ENCODE peak calls at places on chromosome 21, in nine cellular contexts. One of them, this sample, is unnamed.

GRCh38 chr21:39518055-39518844 is 66.5 kb downstream of the SH3BGR start:
- DNase-seq in Panc1: peak; percentile 7
- DNase-seq in fibroblast of pulmonary artery: peak; percentile 53
- DNase-seq in astrocyte of the spinal cord: peak; percentile 53
- DNase-seq in HepG2: peak; percentile 60
- DNase-seq in heart left ventricle: no peak
- DNase-seq in BJ: no peak
- DNase-seq in WTC11: peak; percentile 78
- DNase-seq in cardiac muscle cell: peak; percentile 57
- DNase-seq in this sample: peak; percentile 48

GRCh38 chr21:25170681-25171080 is 436.6 kb downstream of the MRPL39 start:
- DNase-seq in BJ: no peak
- DNase-seq in astrocyte of the spinal cord: no peak
- DNase-seq in fibroblast of pulmonary artery: no peak
- DNase-seq in cardiac muscle cell: no peak
- DNase-seq in HepG2: no peak
- DNase-seq in heart left ventricle: no peak
- DNase-seq in WTC11: no peak
- DNase-seq in Panc1: no peak
- DNase-seq in this sample: no peak

GRCh38 chr21:45086342-45086958 is 12.1 kb downstream of the ADARB1 start:
- DNase-seq in cardiac muscle cell: no peak
- DNase-seq in Panc1: no peak
- DNase-seq in BJ: no peak
- DNase-seq in heart left ventricle: no peak
- DNase-seq in fibroblast of pulmonary artery: no peak
- DNase-seq in astrocyte of the spinal cord: no peak
- DNase-seq in WTC11: no peak
- DNase-seq in HepG2: no peak
- DNase-seq in this sample: no peak

GRCh38 chr21:46599251-46599572 is 5.7 kb downstream of the S100B start:
- DNase-seq in astrocyte of the spinal cord: peak; percentile 88
- DNase-seq in BJ: peak; percentile 68
- DNase-seq in fibroblast of pulmonary artery: peak; percentile 95
- DNase-seq in WTC11: no peak
- DNase-seq in heart left ventricle: peak; percentile 45
- DNase-seq in Panc1: no peak
- DNase-seq in HepG2: peak; percentile 94
- DNase-seq in cardiac muscle cell: peak; percentile 93
- DNase-seq in this sample: peak; percentile 76

GRCh38 chr21:44765231-44766013 is 36.2 kb downstream of the UBE2G2 start:
- DNase-seq in BJ: no peak
- DNase-seq in heart left ventricle: no peak
- DNase-seq in HepG2: no peak
- DNase-seq in astrocyte of the spinal cord: peak; percentile 10
- DNase-seq in fibroblast of pulmonary artery: no peak
- DNase-seq in cardiac muscle cell: peak; percentile 47
- DNase-seq in Panc1: no peak
- DNase-seq in WTC11: no peak
- DNase-seq in this sample: peak; percentile 4

GRCh38 chr21:45290948-45291612 is 3.4 kb upstream of the POFUT2 start:
- DNase-seq in cardiac muscle cell: peak; percentile 85
- DNase-seq in astrocyte of the spinal cord: peak; percentile 61
- DNase-seq in HepG2: no peak
- DNase-seq in WTC11: no peak
- DNase-seq in Panc1: no peak
- DNase-seq in fibroblast of pulmonary artery: peak; percentile 84
- DNase-seq in BJ: no peak
- DNase-seq in heart left ventricle: no peak
- DNase-seq in this sample: peak; percentile 67

GRCh38 chr21:45304161-45304830 is 16.6 kb upstream of the POFUT2 start:
- DNase-seq in cardiac muscle cell: no peak
- DNase-seq in HepG2: no peak
- DNase-seq in Panc1: no peak
- DNase-seq in heart left ventricle: no peak
- DNase-seq in WTC11: peak; percentile 7
- DNase-seq in astrocyte of the spinal cord: no peak
- DNase-seq in BJ: no peak
- DNase-seq in fibroblast of pulmonary artery: no peak
- DNase-seq in this sample: no peak

GRCh38 chr21:18499761-18500376 is 96.3 kb upstream of the TMPRSS15 start:
- DNase-seq in WTC11: peak; percentile 63
- DNase-seq in cardiac muscle cell: peak; percentile 50
- DNase-seq in astrocyte of the spinal cord: peak; percentile 65
- DNase-seq in fibroblast of pulmonary artery: peak; percentile 56
- DNase-seq in HepG2: peak; percentile 21
- DNase-seq in BJ: no peak
- DNase-seq in heart left ventricle: no peak
- DNase-seq in Panc1: no peak
- DNase-seq in this sample: peak; percentile 48

GRCh38 chr21:26072891-26073615 is 97.5 kb downstream of the APP start:
- DNase-seq in cardiac muscle cell: no peak
- DNase-seq in BJ: peak; percentile 12
- DNase-seq in heart left ventricle: no peak
- DNase-seq in fibroblast of pulmonary artery: peak; percentile 26
- DNase-seq in Panc1: no peak
- DNase-seq in WTC11: no peak
- DNase-seq in astrocyte of the spinal cord: peak; percentile 83
- DNase-seq in HepG2: no peak
- DNase-seq in this sample: peak; percentile 57

GRCh38 chr21:43598416-43599120 is 60.7 kb downstream of the HSF2BP start:
- DNase-seq in WTC11: no peak
- DNase-seq in BJ: peak; percentile 64
- DNase-seq in HepG2: no peak
- DNase-seq in astrocyte of the spinal cord: peak; percentile 75
- DNase-seq in cardiac muscle cell: peak; percentile 82
- DNase-seq in fibroblast of pulmonary artery: peak; percentile 72
- DNase-seq in heart left ventricle: no peak
- DNase-seq in Panc1: no peak
- DNase-seq in this sample: peak; percentile 69

GRCh38 chr21:19853709-19854575 is 1144.3 kb upstream of the NCAM2 start:
- DNase-seq in astrocyte of the spinal cord: no peak
- DNase-seq in cardiac muscle cell: no peak
- DNase-seq in Panc1: no peak
- DNase-seq in BJ: no peak
- DNase-seq in fibroblast of pulmonary artery: no peak
- DNase-seq in HepG2: no peak
- DNase-seq in WTC11: peak; percentile 16
- DNase-seq in heart left ventricle: peak; percentile 21
- DNase-seq in this sample: no peak

GRCh38 chr21:29017639-29018237 is 1.4 kb downstream of the RWDD2B start:
- DNase-seq in astrocyte of the spinal cord: no peak
- DNase-seq in heart left ventricle: no peak
- DNase-seq in WTC11: no peak
- DNase-seq in Panc1: no peak
- DNase-seq in BJ: no peak
- DNase-seq in fibroblast of pulmonary artery: no peak
- DNase-seq in HepG2: no peak
- DNase-seq in cardiac muscle cell: peak; percentile 9
- DNase-seq in this sample: no peak

GRCh38 chr21:20257052-20257451 is 741.2 kb upstream of the NCAM2 start:
- DNase-seq in Panc1: no peak
- DNase-seq in fibroblast of pulmonary artery: no peak
- DNase-seq in heart left ventricle: no peak
- DNase-seq in BJ: no peak
- DNase-seq in HepG2: no peak
- DNase-seq in WTC11: no peak
- DNase-seq in astrocyte of the spinal cord: no peak
- DNase-seq in cardiac muscle cell: no peak
- DNase-seq in this sample: no peak

GRCh38 chr21:26061437-26061836 is 109.1 kb downstream of the APP start:
- DNase-seq in heart left ventricle: no peak
- DNase-seq in fibroblast of pulmonary artery: peak; percentile 88
- DNase-seq in BJ: no peak
- DNase-seq in cardiac muscle cell: peak; percentile 93
- DNase-seq in HepG2: no peak
- DNase-seq in astrocyte of the spinal cord: no peak
- DNase-seq in WTC11: no peak
- DNase-seq in Panc1: no peak
- DNase-seq in this sample: peak; percentile 70

GRCh38 chr21:45033791-45034555 is 40.4 kb upstream of the ADARB1 start:
- DNase-seq in WTC11: no peak
- DNase-seq in astrocyte of the spinal cord: no peak
- DNase-seq in Panc1: no peak
- DNase-seq in BJ: no peak
- DNase-seq in heart left ventricle: peak; percentile 26
- DNase-seq in HepG2: no peak
- DNase-seq in fibroblast of pulmonary artery: peak; percentile 68
- DNase-seq in cardiac muscle cell: peak; percentile 89
- DNase-seq in this sample: peak; percentile 63

GRCh38 chr21:43282358-43283120 is 113.7 kb downstream of the CRYAA start:
- DNase-seq in fibroblast of pulmonary artery: no peak
- DNase-seq in astrocyte of the spinal cord: no peak
- DNase-seq in WTC11: no peak
- DNase-seq in BJ: no peak
- DNase-seq in Panc1: no peak
- DNase-seq in HepG2: no peak
- DNase-seq in cardiac muscle cell: no peak
- DNase-seq in heart left ventricle: peak; percentile 35
- DNase-seq in this sample: no peak

GRCh38 chr21:42425603-42425985 is 21.9 kb downstream of the UBASH3A start:
- DNase-seq in BJ: no peak
- DNase-seq in fibroblast of pulmonary artery: no peak
- DNase-seq in HepG2: no peak
- DNase-seq in cardiac muscle cell: no peak
- DNase-seq in astrocyte of the spinal cord: no peak
- DNase-seq in Panc1: no peak
- DNase-seq in WTC11: no peak
- DNase-seq in heart left ventricle: no peak
- DNase-seq in this sample: no peak

GRCh38 chr21:30831194-30831765 is 1.7 kb upstream of the KRTAP7-1 start:
- DNase-seq in HepG2: peak; percentile 2
- DNase-seq in heart left ventricle: no peak
- DNase-seq in Panc1: no peak
- DNase-seq in astrocyte of the spinal cord: no peak
- DNase-seq in BJ: no peak
- DNase-seq in cardiac muscle cell: peak; percentile 0
- DNase-seq in fibroblast of pulmonary artery: peak; percentile 10
- DNase-seq in WTC11: peak; percentile 72
- DNase-seq in this sample: peak; percentile 25
- TF ChIP-seq CTCF in HepG2: peak; percentile 48
- TF ChIP-seq CTCF in heart left ventricle: peak; percentile 46
- TF ChIP-seq CTCF in Panc1: peak; percentile 63
- TF ChIP-seq CTCF in astrocyte of the spinal cord: peak; percentile 45
- TF ChIP-seq CTCF in BJ: peak; percentile 6
- TF ChIP-seq CTCF in cardiac muscle cell: no peak
- TF ChIP-seq CTCF in fibroblast of pulmonary artery: peak; percentile 26
- TF ChIP-seq CTCF in WTC11: peak; percentile 86
- TF ChIP-seq CTCF in this sample: peak; percentile 50

DNA sequence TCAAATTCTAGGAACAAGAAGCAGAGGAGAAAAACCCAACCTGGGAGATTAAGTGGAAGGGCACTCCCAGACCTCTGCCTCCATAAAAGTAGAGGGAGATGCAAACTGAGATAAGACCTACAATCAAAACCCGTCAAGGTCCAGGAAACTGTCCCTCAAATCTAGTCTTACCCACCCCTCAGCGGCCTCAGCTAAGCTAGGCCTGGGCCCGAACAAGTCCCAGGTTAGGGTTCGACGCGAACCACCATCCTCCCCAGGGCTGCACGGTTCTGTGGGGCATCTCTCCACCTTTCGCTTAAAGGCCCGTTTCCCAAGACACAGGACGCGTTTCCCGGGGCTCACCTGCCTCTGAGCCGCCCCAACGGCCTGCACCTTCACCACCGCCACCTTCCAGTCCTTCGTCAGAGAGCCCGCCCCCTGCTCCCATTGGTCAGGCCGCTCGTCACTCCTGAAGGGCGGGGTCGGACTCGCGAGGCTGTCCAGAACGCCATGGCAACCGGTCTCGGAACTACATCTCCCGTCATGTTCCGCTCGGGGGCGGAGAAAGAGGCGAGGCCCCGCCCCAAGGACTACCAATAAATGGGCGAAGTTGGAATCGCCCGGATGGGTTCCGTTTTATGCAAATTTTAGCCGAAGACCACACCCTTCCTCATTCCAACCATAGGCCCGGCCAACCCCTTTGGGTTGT is at the start of gene CRYZL1:
- DNase-seq in WTC11: peak; percentile 100
- DNase-seq in Panc1: peak; percentile 95
- DNase-seq in heart left ventricle: peak; percentile 100
- DNase-seq in astrocyte of the spinal cord: peak; percentile 100
- DNase-seq in BJ: peak; percentile 97
- DNase-seq in cardiac muscle cell: peak; percentile 100
- DNase-seq in HepG2: peak; percentile 99
- DNase-seq in fibroblast of pulmonary artery: peak; percentile 100
- DNase-seq in this sample: peak; percentile 99
- TF ChIP-seq CTCF in WTC11: no peak
- TF ChIP-seq CTCF in Panc1: no peak
- TF ChIP-seq CTCF in heart left ventricle: no peak
- TF ChIP-seq CTCF in astrocyte of the spinal cord: no peak
- TF ChIP-seq CTCF in BJ: no peak
- TF ChIP-seq CTCF in cardiac muscle cell: no peak
- TF ChIP-seq CTCF in HepG2: no peak
- TF ChIP-seq CTCF in fibroblast of pulmonary artery: no peak
- TF ChIP-seq CTCF in this sample: no peak

DNA sequence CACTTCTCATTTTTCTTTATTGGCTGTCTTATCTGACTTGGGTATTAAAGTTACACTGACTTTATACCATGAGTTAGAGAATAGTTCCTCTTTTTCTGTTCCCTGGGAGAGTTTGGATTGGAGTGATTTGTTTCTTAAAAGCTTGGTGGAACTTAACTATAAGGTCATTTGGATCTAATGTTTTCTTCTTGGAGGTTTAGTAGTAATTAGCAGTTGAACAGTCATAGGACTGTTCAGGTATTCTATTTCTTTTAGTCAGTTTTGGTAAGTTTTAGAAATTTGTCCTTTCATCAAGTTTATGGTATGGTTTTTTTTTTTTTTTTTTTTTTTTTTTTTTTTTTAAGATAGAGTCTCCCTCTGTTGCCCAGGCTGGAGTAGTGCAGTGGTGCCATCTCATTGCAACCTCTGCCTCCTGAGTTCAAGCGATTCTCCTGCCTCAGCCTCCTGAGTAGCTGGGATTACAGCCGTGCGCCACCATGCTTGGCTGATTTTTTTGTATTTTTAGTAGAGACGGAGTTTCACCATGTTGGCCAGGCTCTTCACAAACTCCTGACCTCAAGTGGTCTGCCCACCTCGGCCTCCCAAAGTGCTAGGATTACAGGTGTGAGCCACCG is 6.3 kb downstream of the TTC3 start:
- DNase-seq in WTC11: no peak
- DNase-seq in HepG2: peak; percentile 25
- DNase-seq in fibroblast of pulmonary artery: no peak
- DNase-seq in BJ: no peak
- DNase-seq in cardiac muscle cell: no peak
- DNase-seq in Panc1: no peak
- DNase-seq in heart left ventricle: no peak
- DNase-seq in astrocyte of the spinal cord: no peak
- DNase-seq in this sample: no peak
- TF ChIP-seq CTCF in WTC11: no peak
- TF ChIP-seq CTCF in HepG2: peak; percentile 41
- TF ChIP-seq CTCF in fibroblast of pulmonary artery: no peak
- TF ChIP-seq CTCF in BJ: peak; percentile 19
- TF ChIP-seq CTCF in cardiac muscle cell: peak; percentile 22
- TF ChIP-seq CTCF in Panc1: peak; percentile 65
- TF ChIP-seq CTCF in heart left ventricle: no peak
- TF ChIP-seq CTCF in astrocyte of the spinal cord: peak; percentile 15
- TF ChIP-seq CTCF in this sample: peak; percentile 34

DNA sequence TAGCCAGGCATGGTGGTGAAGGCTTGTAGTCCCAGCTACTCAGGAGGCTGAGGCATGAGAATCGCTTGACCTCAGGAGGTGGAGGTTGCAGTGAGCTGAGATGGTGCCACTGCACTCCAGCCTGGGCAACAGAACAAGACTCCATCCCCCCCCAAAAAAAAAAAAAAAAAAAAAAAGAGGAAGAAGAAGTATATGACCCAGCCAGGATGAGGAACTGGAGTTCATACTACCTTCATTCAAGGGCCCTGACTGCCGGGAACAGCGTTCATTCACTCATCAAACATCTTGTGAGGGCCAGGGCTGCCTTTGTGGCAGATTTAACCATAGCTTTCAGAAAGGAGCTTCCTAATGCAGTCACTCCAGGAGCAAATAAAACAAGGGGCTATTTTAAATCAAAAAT is 127.6 kb downstream of the MRPS6 start:
- DNase-seq in heart left ventricle: no peak
- DNase-seq in HepG2: no peak
- DNase-seq in BJ: no peak
- DNase-seq in Panc1: no peak
- DNase-seq in WTC11: no peak
- DNase-seq in cardiac muscle cell: no peak
- DNase-seq in astrocyte of the spinal cord: no peak
- DNase-seq in fibroblast of pulmonary artery: no peak
- DNase-seq in this sample: no peak
- TF ChIP-seq CTCF in heart left ventricle: no peak
- TF ChIP-seq CTCF in HepG2: no peak
- TF ChIP-seq CTCF in BJ: no peak
- TF ChIP-seq CTCF in Panc1: no peak
- TF ChIP-seq CTCF in WTC11: no peak
- TF ChIP-seq CTCF in cardiac muscle cell: no peak
- TF ChIP-seq CTCF in astrocyte of the spinal cord: no peak
- TF ChIP-seq CTCF in fibroblast of pulmonary artery: no peak
- TF ChIP-seq CTCF in this sample: no peak